ENCODE peak calls at places on chromosome 6, in six cellular contexts. One of them, this sample, is unnamed. For H3K36me3, the result is how much of the 10 kb centered on the place peaks cover.

GRCh38 chr6:158174514-158174913 is 6.4 kb downstream of the GTF2H5 start:
- DNase-seq in lower lobe of right lung: no peak
- DNase-seq in GM23248: peak
- DNase-seq in left ventricle myocardium inferior: no peak
- DNase-seq in esophagus muscularis mucosa: no peak
- DNase-seq in BJ: peak
- DNase-seq in this sample: no peak

GRCh38 chr6:157381631-157382621 is 936 bp downstream of the ZDHHC14 start:
- DNase-seq in left ventricle myocardium inferior: peak
- DNase-seq in esophagus muscularis mucosa: no peak
- DNase-seq in lower lobe of right lung: peak
- DNase-seq in GM23248: peak
- DNase-seq in BJ: no peak
- DNase-seq in this sample: no peak

GRCh38 chr6:110422444-110422822 is 7.1 kb upstream of the DDO start:
- DNase-seq in lower lobe of right lung: no peak
- DNase-seq in GM23248: no peak
- DNase-seq in BJ: no peak
- DNase-seq in left ventricle myocardium inferior: no peak
- DNase-seq in esophagus muscularis mucosa: no peak
- DNase-seq in this sample: no peak

GRCh38 chr6:159151266-159151855 is 17.8 kb upstream of the FNDC1 start:
- DNase-seq in lower lobe of right lung: no peak
- DNase-seq in GM23248: peak
- DNase-seq in BJ: no peak
- DNase-seq in esophagus muscularis mucosa: no peak
- DNase-seq in left ventricle myocardium inferior: peak
- DNase-seq in this sample: no peak

GRCh38 chr6:125823180-125823579 is 32.4 kb downstream of the NCOA7 start:
- DNase-seq in lower lobe of right lung: no peak
- DNase-seq in GM23248: no peak
- DNase-seq in left ventricle myocardium inferior: no peak
- DNase-seq in esophagus muscularis mucosa: no peak
- DNase-seq in BJ: no peak
- DNase-seq in this sample: no peak

GRCh38 chr6:150403458-150404245 is 34.8 kb downstream of the IYD start:
- DNase-seq in GM23248: peak
- DNase-seq in lower lobe of right lung: no peak
- DNase-seq in esophagus muscularis mucosa: no peak
- DNase-seq in BJ: peak
- DNase-seq in left ventricle myocardium inferior: no peak
- DNase-seq in this sample: peak

GRCh38 chr6:143545976-143546547 is 34.5 kb upstream of the FUCA2 start:
- DNase-seq in lower lobe of right lung: no peak
- DNase-seq in BJ: peak
- DNase-seq in esophagus muscularis mucosa: no peak
- DNase-seq in GM23248: peak
- DNase-seq in left ventricle myocardium inferior: no peak
- DNase-seq in this sample: no peak

GRCh38 chr6:4344317-4344899 is 209.0 kb upstream of the ECI2 start:
- DNase-seq in lower lobe of right lung: no peak
- DNase-seq in esophagus muscularis mucosa: peak
- DNase-seq in GM23248: peak
- DNase-seq in left ventricle myocardium inferior: no peak
- DNase-seq in BJ: no peak
- DNase-seq in this sample: no peak

GRCh38 chr6:150098155-150098554 is 29.2 kb upstream of the ULBP3 start:
- DNase-seq in lower lobe of right lung: no peak
- DNase-seq in GM23248: no peak
- DNase-seq in esophagus muscularis mucosa: no peak
- DNase-seq in BJ: no peak
- DNase-seq in left ventricle myocardium inferior: no peak
- DNase-seq in this sample: no peak

GRCh38 chr6:37868447-37868825 is 48.9 kb downstream of the ZFAND3 start:
- DNase-seq in GM23248: peak
- DNase-seq in esophagus muscularis mucosa: no peak
- DNase-seq in lower lobe of right lung: no peak
- DNase-seq in BJ: peak
- DNase-seq in left ventricle myocardium inferior: no peak
- DNase-seq in this sample: peak

GRCh38 chr6:42124223-42124836 is 18.1 kb downstream of the C6orf132 start:
- DNase-seq in lower lobe of right lung: no peak
- DNase-seq in esophagus muscularis mucosa: no peak
- DNase-seq in BJ: no peak
- DNase-seq in GM23248: no peak
- DNase-seq in left ventricle myocardium inferior: no peak
- DNase-seq in this sample: no peak

DNA sequence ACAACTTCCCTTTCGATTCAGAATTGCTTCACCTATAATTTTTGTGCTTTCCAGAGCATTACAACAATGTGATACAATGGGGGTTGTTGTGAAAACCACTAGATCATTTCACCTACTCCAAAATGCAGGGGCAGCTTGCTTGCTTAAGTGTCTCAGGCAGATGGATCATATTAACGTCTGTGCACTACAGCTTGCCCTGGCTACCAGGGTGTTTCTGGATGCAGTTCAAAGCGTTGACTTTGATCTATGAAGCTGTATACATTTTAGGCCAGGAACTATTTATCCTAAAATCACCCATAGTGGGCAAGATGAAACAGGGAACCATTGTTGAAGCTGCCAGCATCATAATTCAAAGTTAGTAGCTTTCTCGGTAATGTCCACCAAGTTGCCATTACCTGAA is 339.5 kb upstream of the HSF2 start:
- DNase-seq in left ventricle myocardium inferior: no peak
- DNase-seq in esophagus muscularis mucosa: no peak
- DNase-seq in lower lobe of right lung: no peak
- DNase-seq in GM23248: no peak
- DNase-seq in BJ: no peak
- DNase-seq in this sample: no peak
- H3K36me3 ChIP-seq in left ventricle myocardium inferior: under half
- H3K36me3 ChIP-seq in esophagus muscularis mucosa: under half
- H3K36me3 ChIP-seq in lower lobe of right lung: under half
- H3K36me3 ChIP-seq in GM23248: under half
- H3K36me3 ChIP-seq in BJ: under half
- H3K36me3 ChIP-seq in this sample: under half

GRCh38 chr6:72617721-72618120 is 4.1 kb upstream of the KCNQ5 start:
- DNase-seq in BJ: no peak
- DNase-seq in GM23248: no peak
- DNase-seq in lower lobe of right lung: no peak
- DNase-seq in esophagus muscularis mucosa: no peak
- DNase-seq in left ventricle myocardium inferior: no peak
- DNase-seq in this sample: no peak

GRCh38 chr6:72622094-72622540 is 253 bp downstream of the KCNQ5 start:
- DNase-seq in esophagus muscularis mucosa: no peak
- DNase-seq in lower lobe of right lung: peak
- DNase-seq in GM23248: peak
- DNase-seq in left ventricle myocardium inferior: no peak
- DNase-seq in BJ: no peak
- DNase-seq in this sample: no peak

GRCh38 chr6:72620866-72621242 is 1.0 kb upstream of the KCNQ5 start:
- DNase-seq in lower lobe of right lung: no peak
- DNase-seq in GM23248: no peak
- DNase-seq in left ventricle myocardium inferior: no peak
- DNase-seq in esophagus muscularis mucosa: no peak
- DNase-seq in BJ: no peak
- DNase-seq in this sample: no peak

GRCh38 chr6:72621243-72622093 is at the start of gene KCNQ5:
- DNase-seq in left ventricle myocardium inferior: no peak
- DNase-seq in GM23248: peak
- DNase-seq in esophagus muscularis mucosa: no peak
- DNase-seq in lower lobe of right lung: peak
- DNase-seq in BJ: no peak
- DNase-seq in this sample: no peak

DNA sequence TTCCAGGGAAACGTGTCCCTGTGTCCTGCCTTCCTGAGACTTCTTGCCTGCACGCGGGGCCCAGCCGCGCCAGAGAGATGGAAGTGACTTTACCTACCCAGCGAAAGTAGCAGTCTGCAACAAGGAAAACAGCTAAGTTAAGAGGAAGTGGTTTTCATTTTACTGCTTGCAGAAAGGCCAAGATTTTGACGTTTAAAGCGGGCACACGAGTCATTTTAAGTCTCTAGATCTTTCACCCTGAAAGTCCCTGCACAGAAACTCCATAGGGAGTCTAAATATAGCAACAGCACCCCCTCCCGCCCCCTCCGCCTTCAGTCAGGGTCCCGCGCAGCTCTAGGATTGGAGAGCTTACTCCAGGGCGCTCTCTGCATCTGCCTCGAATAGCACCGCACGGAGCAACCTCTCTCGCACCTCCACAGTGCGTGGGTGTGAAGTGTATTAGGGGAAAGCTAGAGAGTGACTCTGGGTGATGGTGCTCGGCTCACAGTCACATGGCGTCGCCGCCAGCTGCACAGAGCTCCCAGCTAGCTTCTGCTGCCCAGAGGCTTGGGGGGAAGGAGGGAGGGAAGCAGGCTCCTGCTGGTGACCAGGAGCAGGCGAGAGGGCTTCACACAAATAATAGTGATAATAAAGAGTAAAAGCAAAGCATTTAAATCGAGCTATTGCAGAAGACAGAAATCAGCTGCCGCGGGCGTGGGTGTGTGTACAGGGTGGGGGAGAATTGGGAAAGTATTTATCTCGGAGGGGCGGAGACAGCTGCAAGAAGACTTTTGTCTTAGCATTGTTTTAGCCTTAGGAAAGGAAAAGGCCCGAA is 1.8 kb upstream of the KCNQ5 start:
- DNase-seq in esophagus muscularis mucosa: no peak
- DNase-seq in left ventricle myocardium inferior: peak
- DNase-seq in GM23248: peak
- DNase-seq in lower lobe of right lung: peak
- DNase-seq in BJ: no peak
- DNase-seq in this sample: no peak
- H3K4me3 ChIP-seq in esophagus muscularis mucosa: peak
- H3K4me3 ChIP-seq in left ventricle myocardium inferior: peak
- H3K4me3 ChIP-seq in GM23248: peak
- H3K4me3 ChIP-seq in lower lobe of right lung: peak
- H3K4me3 ChIP-seq in BJ: peak
- H3K4me3 ChIP-seq in this sample: no peak

GRCh38 chr6:31627690-31628287 is 7.3 kb downstream of the PRRC2A start:
- DNase-seq in esophagus muscularis mucosa: no peak
- DNase-seq in left ventricle myocardium inferior: no peak
- DNase-seq in lower lobe of right lung: no peak
- DNase-seq in BJ: no peak
- DNase-seq in GM23248: no peak
- DNase-seq in this sample: no peak
- H3K36me3 ChIP-seq in esophagus muscularis mucosa: half or more
- H3K36me3 ChIP-seq in left ventricle myocardium inferior: half or more
- H3K36me3 ChIP-seq in lower lobe of right lung: half or more
- H3K36me3 ChIP-seq in BJ: half or more
- H3K36me3 ChIP-seq in GM23248: half or more
- H3K36me3 ChIP-seq in this sample: under half

DNA sequence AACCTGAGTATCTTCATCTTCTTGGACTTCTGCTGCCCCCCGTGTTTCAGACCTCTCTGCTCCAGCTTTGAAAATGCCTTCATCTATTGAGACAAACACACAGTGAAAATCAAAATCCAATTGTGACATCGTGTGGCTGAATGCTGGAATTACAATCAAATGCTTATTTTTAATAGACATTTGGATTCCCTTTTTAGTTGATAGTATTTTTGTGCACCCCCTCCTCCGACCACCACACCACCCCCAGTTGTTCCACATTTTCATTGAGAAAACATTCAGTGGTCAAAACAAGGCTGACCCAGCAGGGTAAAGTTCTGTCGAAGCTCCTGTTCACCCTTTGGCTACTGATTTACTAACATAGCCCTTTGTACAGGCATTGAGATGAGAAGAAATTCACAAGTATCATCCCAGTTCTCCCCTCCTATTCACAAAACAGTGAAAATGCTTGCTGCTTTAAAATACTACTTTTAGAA is 79.0 kb downstream of the NRSN1 start:
- DNase-seq in GM23248: peak
- DNase-seq in left ventricle myocardium inferior: no peak
- DNase-seq in BJ: no peak
- DNase-seq in esophagus muscularis mucosa: no peak
- DNase-seq in lower lobe of right lung: no peak
- DNase-seq in this sample: no peak
- H3K4me3 ChIP-seq in GM23248: no peak
- H3K4me3 ChIP-seq in left ventricle myocardium inferior: no peak
- H3K4me3 ChIP-seq in BJ: no peak
- H3K4me3 ChIP-seq in esophagus muscularis mucosa: no peak
- H3K4me3 ChIP-seq in lower lobe of right lung: no peak
- H3K4me3 ChIP-seq in this sample: no peak

This sample was measured in kidney epithelial cell.